ENCODE peak calls at places on chromosomes 12 and 14, in seven cellular contexts. Q is foreskin keratinocyte, V is lower leg skin, D is Peyer's patch, Z is GM12865, T is cardiac fibroblast, O is psoas muscle. A is an unnamed sample.

GRCh38 chr12:98644433-98644711 is 216 bp downstream of the IKBIP start:
- DNase-seq in Z (no peak), D (peak), T (no peak), V (no peak), Q (peak), O (no peak), A (peak)

GRCh38 chr12:94678396-94678795 is 28.0 kb upstream of the TMCC3 start:
- DNase-seq in O (no peak), V (no peak), Q (no peak), T (no peak), Z (no peak), D (no peak), A (no peak)

GRCh38 chr14:85252011-85252410 is 277.9 kb upstream of the FLRT2 start:
- DNase-seq in Z (no peak), Q (peak), D (no peak), T (peak), V (no peak), O (no peak), A (no peak)

GRCh38 chr14:40417777-40418401 is 985.7 kb upstream of the FBXO33 start:
- DNase-seq in T (peak), Q (no peak), D (no peak), V (no peak), Z (peak), O (no peak), A (no peak)

GRCh38 chr12:27970981-27971489 is 1.5 kb downstream of the PTHLH start:
- DNase-seq in Q (peak), D (no peak), V (no peak), Z (no peak), O (no peak), T (no peak), A (no peak)

GRCh38 chr14:93099187-93099586 is 16.5 kb downstream of the ITPK1 start:
- DNase-seq in T (no peak), D (no peak), Z (no peak), V (no peak), Q (no peak), O (no peak), A (no peak)

GRCh38 chr14:31510222-31510621 is 22.4 kb upstream of the GPR33 start:
- DNase-seq in O (no peak), V (no peak), T (peak), D (no peak), Q (no peak), Z (peak), A (no peak)

GRCh38 chr14:77375973-77376372 is 921 bp downstream of the TMED8 start:
- DNase-seq in T (no peak), Z (peak), O (no peak), D (no peak), Q (no peak), V (no peak), A (no peak)

GRCh38 chr14:74981833-74982232 is 20.9 kb upstream of the EIF2B2 start:
- DNase-seq in V (peak), Z (no peak), D (no peak), O (no peak), T (no peak), Q (no peak), A (no peak)

GRCh38 chr14:79614443-79614842 is 596.9 kb downstream of the DIO2 start:
- DNase-seq in D (no peak), Q (no peak), O (no peak), Z (no peak), T (no peak), V (no peak), A (no peak)

GRCh38 chr12:62191747-62192485 is 68.3 kb upstream of the USP15 start:
- DNase-seq in T (peak), D (no peak), O (no peak), Z (no peak), V (no peak), Q (no peak), A (peak)

GRCh38 chr14:74501135-74501614 is 7.6 kb downstream of the ISCA2 start:
- DNase-seq in T (peak), V (peak), Z (no peak), D (no peak), Q (no peak), O (peak), A (peak)

GRCh38 chr12:11879306-11879705 is 191.4 kb upstream of the BCL2L14 start:
- DNase-seq in V (no peak), O (no peak), Z (no peak), Q (no peak), T (no peak), D (no peak), A (no peak)

GRCh38 chr12:115012861-115013667 is 329.1 kb upstream of the TBX3 start:
- DNase-seq in V (no peak), O (no peak), Q (no peak), Z (no peak), T (no peak), D (no peak), A (peak)

GRCh38 chr12:52208424-52209165 is 16.8 kb upstream of the KRT80 start:
- DNase-seq in V (peak), Q (no peak), T (no peak), Z (no peak), O (no peak), D (no peak), A (no peak)

GRCh38 chr14:56782701-56783100 is 27.6 kb downstream of the OTX2 start:
- DNase-seq in D (no peak), T (no peak), Q (no peak), O (no peak), Z (no peak), V (no peak), A (no peak)

GRCh38 chr14:77256694-77257093 is 14.3 kb downstream of the NGB start:
- DNase-seq in V (no peak), T (no peak), Q (no peak), D (no peak), Z (no peak), O (no peak), A (no peak)

GRCh38 chr12:38838211-38838850 is 67.1 kb downstream of the CPNE8 start:
- DNase-seq in Q (no peak), V (no peak), D (no peak), Z (no peak), T (no peak), O (no peak), A (no peak)

GRCh38 chr14:52356025-52356424 is 41.9 kb downstream of the PTGER2 start:
- DNase-seq in V (no peak), Q (no peak), Z (no peak), O (no peak), T (no peak), D (no peak), A (no peak)

GRCh38 chr14:60724080-60724618 is at the start of gene SIX4:
- DNase-seq in T (peak), Q (peak), O (peak), Z (peak), V (peak), D (no peak), A (peak)

GRCh38 chr14:20472566-20473206 is 3.5 kb downstream of the PNP start:
- DNase-seq in Z (no peak), T (no peak), D (no peak), V (no peak), Q (no peak), O (no peak), A (no peak)

GRCh38 chr12:67940780-67941243 is 48.4 kb upstream of the IFNG-AS1 start:
- DNase-seq in T (peak), D (no peak), Z (no peak), O (no peak), V (no peak), Q (no peak), A (no peak)

GRCh38 chr12:51901121-51901812 is 6.0 kb upstream of the ACVRL1 start:
- DNase-seq in V (peak), T (no peak), O (no peak), Q (no peak), Z (no peak), D (no peak), A (no peak)

GRCh38 chr14:92718659-92719058 is 29.8 kb downstream of the LGMN start:
- DNase-seq in V (no peak), Z (no peak), Q (no peak), T (no peak), D (no peak), O (no peak), A (no peak)

GRCh38 chr12:8661751-8662150 is 875 bp downstream of the MFAP5 start:
- DNase-seq in D (no peak), Z (no peak), O (no peak), T (no peak), Q (no peak), V (no peak), A (no peak)

GRCh38 chr12:49698619-49699545 is 8.3 kb downstream of the FMNL3 start:
- DNase-seq in Z (peak), T (peak), V (no peak), Q (peak), D (peak), O (peak), A (no peak)

GRCh38 chr12:52082026-52082667 is 2.6 kb downstream of the SMIM41 start:
- DNase-seq in O (peak), T (peak), D (no peak), Z (no peak), V (no peak), Q (no peak), A (peak)

GRCh38 chr14:88422919-88423318 is 37.5 kb downstream of the SPATA7 start:
- DNase-seq in O (no peak), Q (peak), T (peak), Z (no peak), D (no peak), V (no peak), A (no peak)

GRCh38 chr14:84554136-84554535 is 975.8 kb upstream of the FLRT2 start:
- DNase-seq in D (no peak), Z (no peak), V (no peak), O (no peak), T (no peak), Q (no peak), A (no peak)

GRCh38 chr12:14283489-14284144 is 81.9 kb upstream of the ATF7IP start:
- DNase-seq in T (no peak), V (no peak), Q (no peak), O (no peak), Z (peak), D (no peak), A (no peak)

GRCh38 chr14:90487031-90487430 is 90.2 kb downstream of the CALM1 start:
- DNase-seq in O (no peak), V (peak), Q (no peak), Z (no peak), D (no peak), T (peak), A (no peak)

GRCh38 chr14:95468416-95469133 is 47.9 kb downstream of the SYNE3 start:
- DNase-seq in V (no peak), O (no peak), D (no peak), Z (no peak), Q (no peak), T (no peak), A (no peak)

GRCh38 chr14:73998736-73999135 is 20.4 kb downstream of the ENTPD5 start:
- DNase-seq in O (no peak), T (no peak), D (no peak), Z (no peak), Q (no peak), V (no peak), A (no peak)

GRCh38 chr12:124686885-124687694 is 119.7 kb upstream of the NCOR2 start:
- DNase-seq in Q (no peak), D (no peak), Z (no peak), O (no peak), V (no peak), T (peak), A (no peak)

GRCh38 chr12:104958009-104958945 is at the start of gene SLC41A2:
- DNase-seq in T (peak), V (peak), O (peak), D (peak), Z (peak), Q (peak), A (peak)
- TF ChIP-seq CTCF in T (no peak), V (no peak), O (peak), D (no peak), Z (peak), Q (peak), A (peak)

DNA sequence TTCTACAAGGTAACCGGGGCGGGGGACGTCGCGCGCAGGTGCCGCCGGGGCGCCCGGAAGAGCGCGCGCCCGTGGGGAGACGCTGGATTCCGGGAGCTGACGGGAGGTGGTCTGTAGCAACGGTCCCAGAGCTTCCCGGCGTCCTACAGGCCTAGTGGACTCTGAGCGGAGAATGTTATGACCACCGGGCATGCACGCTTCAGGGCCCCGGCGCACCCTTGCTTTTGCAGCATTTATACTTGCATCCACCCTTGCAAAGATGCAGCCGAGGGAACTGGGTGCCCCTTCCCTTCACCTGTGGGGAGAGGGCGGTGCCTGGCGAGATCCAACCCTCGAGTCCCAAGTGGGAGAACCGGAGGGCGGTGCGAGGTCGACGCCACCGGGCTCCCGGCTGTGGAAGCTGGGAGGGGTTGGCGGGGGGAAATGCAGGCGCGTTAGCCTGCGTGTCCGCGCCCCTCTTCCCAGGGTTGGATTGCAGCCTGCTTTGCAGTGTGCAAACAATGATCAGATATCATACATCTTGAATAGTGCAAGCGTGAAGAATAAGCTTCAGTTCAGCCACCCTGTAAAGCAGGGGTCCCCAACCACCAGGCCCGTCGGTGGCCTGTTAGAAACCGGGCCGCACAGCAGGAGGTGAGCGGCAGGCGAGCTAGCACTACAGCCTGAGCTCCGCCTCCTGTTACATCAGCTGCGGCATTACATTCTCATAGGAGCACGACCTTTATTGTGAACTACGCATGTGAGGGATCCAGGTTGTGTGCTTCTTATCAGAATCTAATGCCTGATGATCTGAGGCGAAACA is 576 bp downstream of the ERP29 start:
- DNase-seq in V (peak), T (peak), D (peak), O (peak), Q (peak), Z (peak), A (peak)
- TF ChIP-seq CTCF in V (no peak), T (no peak), D (no peak), O (no peak), Q (no peak), Z (no peak), A (no peak)

DNA sequence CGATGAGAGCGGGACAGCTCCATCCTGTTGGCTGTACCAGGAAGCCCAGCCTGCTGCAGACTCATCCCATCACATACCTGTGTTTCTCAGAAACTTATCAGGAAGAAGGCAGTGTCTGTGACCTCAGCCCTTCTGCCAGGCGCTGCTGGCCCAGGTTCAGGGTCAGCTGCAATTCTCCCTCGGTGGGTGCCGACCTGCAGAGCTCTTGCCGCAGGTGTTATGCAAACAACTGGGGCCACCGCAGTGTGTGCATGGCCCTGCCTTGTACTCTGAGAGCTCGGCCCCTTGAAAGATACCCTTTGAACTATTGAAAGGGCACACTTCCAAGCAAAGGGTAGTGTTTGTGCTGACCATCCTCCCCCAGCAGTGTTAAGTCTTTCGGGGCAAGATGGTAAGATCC is 322.2 kb upstream of the DIO3 start:
- DNase-seq in D (no peak), V (peak), O (no peak), T (no peak), Z (no peak), Q (no peak), A (no peak)
- TF ChIP-seq CTCF in D (no peak), V (no peak), O (no peak), T (no peak), Z (no peak), Q (no peak), A (no peak)

GRCh38 chr14:25607095-25607657 is 557.2 kb upstream of the STXBP6 start:
- DNase-seq in D (no peak), O (no peak), Q (no peak), Z (no peak), T (no peak), V (no peak), A (no peak)
- TF ChIP-seq CTCF in D (no peak), O (no peak), Q (no peak), Z (no peak), T (no peak), V (no peak), A (no peak)

A was measured in ovary.